ENCODE peak calls at places on chromosomes 12 and 14, in eight cellular contexts. O, L, U, E, B, P, K and Y are unnamed samples.
A peak's percentile ranks its signal among the peaks of the same experiment; 100 is the strongest.

GRCh38 chr12:5022465-5023061 is 21.1 kb upstream of the KCNA5 start:
- DNase-seq in B (no peak), O (peak; percentile 80), U (peak; percentile 55), E (peak; percentile 33), L (no peak), P (peak; percentile 35), K (no peak), Y (no peak)

GRCh38 chr14:62031504-62031903 is 269.3 kb downstream of the SNAPC1 start:
- DNase-seq in B (no peak), E (no peak), O (no peak), P (no peak), U (no peak), L (no peak), K (no peak), Y (no peak)

GRCh38 chr12:49716546-49716945 is 9.3 kb upstream of the FMNL3 start:
- DNase-seq in U (no peak), P (no peak), O (no peak), E (no peak), B (no peak), K (no peak), L (no peak), Y (no peak)

GRCh38 chr12:13102481-13103195 is 829 bp downstream of the GSG1 start:
- DNase-seq in B (no peak), K (no peak), U (peak; percentile 63), E (no peak), O (no peak), P (no peak), L (no peak), Y (no peak)

GRCh38 chr14:68626386-68626785 is 166.5 kb downstream of the ZFP36L1 start:
- DNase-seq in K (no peak), L (no peak), P (no peak), O (no peak), B (no peak), E (peak; percentile 55), U (no peak), Y (no peak)

GRCh38 chr12:67651380-67651695 is 2.8 kb downstream of the DYRK2 start:
- DNase-seq in O (peak; percentile 43), E (no peak), L (no peak), K (no peak), P (no peak), B (no peak), U (peak; percentile 58), Y (no peak)

GRCh38 chr12:81573228-81573627 is 185.9 kb downstream of the PPFIA2 start:
- DNase-seq in B (no peak), K (no peak), U (peak; percentile 0), L (no peak), P (no peak), E (no peak), O (peak; percentile 1), Y (peak; percentile 7)

GRCh38 chr14:84420236-84420635 is 1109.7 kb upstream of the FLRT2 start:
- DNase-seq in P (no peak), L (no peak), B (no peak), K (no peak), U (peak; percentile 27), E (no peak), O (no peak), Y (no peak)

GRCh38 chr12:122845041-122845864 is 10.0 kb downstream of the HIP1R start:
- DNase-seq in L (peak; percentile 74), E (no peak), K (no peak), U (no peak), P (no peak), O (peak; percentile 28), B (no peak), Y (no peak)

GRCh38 chr12:9711664-9712063 is 21.2 kb downstream of the CLECL1 start:
- DNase-seq in K (no peak), O (peak; percentile 44), B (no peak), U (peak; percentile 10), P (no peak), E (no peak), L (no peak), Y (no peak)

GRCh38 chr12:132444957-132445883 is 44.7 kb upstream of the FBRSL1 start:
- DNase-seq in B (no peak), E (no peak), P (peak; percentile 66), U (no peak), K (peak; percentile 17), L (no peak), O (peak; percentile 37), Y (no peak)

GRCh38 chr12:61757831-61758505 is 502.2 kb upstream of the USP15 start:
- DNase-seq in U (no peak), L (no peak), O (no peak), B (no peak), E (no peak), K (no peak), P (no peak), Y (no peak)

GRCh38 chr12:105083041-105083440 is 1.2 kb downstream of the ALDH1L2 start:
- DNase-seq in U (peak; percentile 17), E (no peak), O (peak; percentile 25), K (no peak), P (no peak), L (no peak), B (no peak), Y (no peak)

GRCh38 chr12:6090786-6091185 is 33.7 kb downstream of the VWF start:
- DNase-seq in L (peak; percentile 68), E (peak; percentile 80), U (peak; percentile 44), B (no peak), P (no peak), O (no peak), K (peak; percentile 51), Y (no peak)

DNA sequence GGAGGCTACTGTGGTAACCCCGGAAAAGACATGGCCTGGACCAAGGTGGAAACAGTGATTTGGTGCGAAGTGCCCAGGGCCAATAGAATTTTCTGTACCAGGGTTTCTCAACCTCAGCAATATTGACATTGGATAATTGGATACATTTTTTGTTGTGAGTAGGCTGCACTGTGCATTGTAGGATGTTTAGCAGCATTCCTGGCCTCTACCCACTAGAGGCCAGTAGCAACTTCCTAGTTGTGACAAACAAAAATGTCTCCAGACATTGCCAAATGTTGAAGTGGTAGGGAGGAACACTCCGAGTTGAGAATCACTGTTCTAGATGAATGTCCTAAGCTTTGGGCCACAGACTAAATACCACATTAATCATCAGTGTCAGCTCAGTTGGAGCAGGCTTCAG is 6.2 kb upstream of the CGRRF1 start:
- DNase-seq in K (no peak), E (no peak), L (no peak), B (no peak), U (peak; percentile 65), P (no peak), O (peak; percentile 34), Y (no peak)
- TF ChIP-seq CTCF in K (no peak), E (peak; percentile 48), L (no peak), B (peak; percentile 9), U (peak; percentile 52), P (no peak), O (peak; percentile 43), Y (peak; percentile 33)

DNA sequence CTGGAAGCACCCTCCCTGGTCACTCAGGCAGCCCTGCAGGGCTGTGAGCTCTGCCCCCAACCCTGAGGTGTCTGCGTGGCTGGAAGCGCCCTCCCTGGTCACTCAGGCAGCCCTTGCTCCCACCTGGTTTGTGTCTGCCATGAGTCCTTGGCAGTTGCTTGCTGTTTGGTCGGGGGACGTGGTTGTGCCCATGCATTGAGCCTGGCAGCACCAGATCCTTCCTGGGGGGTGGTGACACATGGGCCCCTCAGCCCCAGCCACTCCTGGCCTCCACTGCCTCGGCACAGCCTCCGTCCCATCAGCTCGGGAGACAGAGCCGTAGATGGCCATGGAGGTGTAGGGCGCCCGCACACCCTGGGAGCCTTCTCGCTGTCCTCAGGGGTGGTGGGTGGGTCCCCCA is 19.6 kb downstream of the MTA1 start:
- DNase-seq in O (no peak), K (no peak), P (no peak), B (no peak), L (no peak), U (no peak), E (no peak), Y (no peak)
- H3K36me3 ChIP-seq in O (no peaks in the 10 kb centered on the region), K (peaks cover 52% of the 10 kb centered on the region), P (no peaks in the 10 kb centered on the region), B (no peaks in the 10 kb centered on the region), L (peaks cover 25% of the 10 kb centered on the region), U (no peaks in the 10 kb centered on the region), E (no peaks in the 10 kb centered on the region), Y (no peaks in the 10 kb centered on the region)

GRCh38 chr12:120230974-120231315 is 30.0 kb upstream of the RPLP0 start:
- DNase-seq in U (no peak), B (no peak), O (no peak), E (no peak), L (no peak), P (no peak), K (no peak), Y (no peak)

GRCh38 chr12:120229071-120229582 is 28.2 kb upstream of the RPLP0 start:
- DNase-seq in K (no peak), U (peak; percentile 35), L (peak; percentile 79), E (peak; percentile 24), O (peak; percentile 75), P (no peak), B (peak; percentile 95), Y (no peak)

GRCh38 chr12:120230326-120230973 is 29.5 kb upstream of the RPLP0 start:
- DNase-seq in P (no peak), L (peak; percentile 91), U (peak; percentile 92), O (peak; percentile 100), K (peak; percentile 61), E (peak; percentile 75), B (peak; percentile 94), Y (peak; percentile 87)

GRCh38 chr12:120228291-120229070 is 27.6 kb upstream of the RPLP0 start:
- DNase-seq in L (peak; percentile 94), B (peak; percentile 99), K (peak; percentile 80), U (peak; percentile 87), P (peak; percentile 96), E (peak; percentile 89), O (peak; percentile 98), Y (no peak)

DNA sequence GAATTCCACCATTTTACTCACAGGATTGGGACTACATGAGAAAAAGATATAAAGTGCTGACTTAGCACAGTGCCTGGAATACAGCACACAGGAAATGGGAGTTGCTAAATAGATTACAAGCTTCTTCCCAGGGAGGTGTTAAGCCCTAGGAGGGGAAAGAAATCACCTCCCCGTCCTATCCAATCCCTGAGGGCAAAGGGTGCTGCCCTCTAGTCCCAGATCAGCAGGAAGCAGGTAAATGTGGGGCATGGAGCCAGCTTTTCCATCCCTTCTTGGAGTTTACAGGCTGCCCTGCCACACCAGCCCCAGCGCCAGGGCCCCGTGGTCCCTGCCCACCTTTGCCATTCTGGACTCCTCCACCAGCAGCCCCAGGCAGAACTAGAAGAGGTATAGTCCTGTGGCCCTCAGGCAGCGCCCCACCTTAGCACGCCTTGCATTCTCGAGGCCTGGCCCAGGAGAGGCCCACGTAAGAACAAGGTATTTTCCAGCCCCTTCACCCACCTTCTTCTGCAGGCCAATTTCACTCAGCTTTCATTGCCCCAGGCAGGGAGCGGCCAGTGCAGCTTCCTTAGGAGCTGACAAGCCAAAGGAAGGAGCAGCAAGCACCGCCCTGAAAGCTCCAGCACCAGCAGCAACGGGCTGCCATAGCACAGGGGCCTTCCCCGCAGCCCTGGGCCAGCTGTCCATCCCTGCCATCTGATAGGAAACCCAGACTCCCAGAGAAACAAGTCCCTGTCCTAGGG is 28.8 kb upstream of the RPLP0 start:
- DNase-seq in L (peak; percentile 71), E (peak; percentile 26), U (peak; percentile 61), K (no peak), P (peak; percentile 61), O (peak; percentile 50), B (peak; percentile 90), Y (no peak)
- H3K4me3 ChIP-seq in L (no peak overlapping the region), E (peak overlapping the region; percentile 21), U (no peak overlapping the region), K (peak overlapping the region; percentile 13), P (no peak overlapping the region), O (peak overlapping the region; percentile 53), B (peak overlapping the region; percentile 13), Y (no peak overlapping the region)

DNA sequence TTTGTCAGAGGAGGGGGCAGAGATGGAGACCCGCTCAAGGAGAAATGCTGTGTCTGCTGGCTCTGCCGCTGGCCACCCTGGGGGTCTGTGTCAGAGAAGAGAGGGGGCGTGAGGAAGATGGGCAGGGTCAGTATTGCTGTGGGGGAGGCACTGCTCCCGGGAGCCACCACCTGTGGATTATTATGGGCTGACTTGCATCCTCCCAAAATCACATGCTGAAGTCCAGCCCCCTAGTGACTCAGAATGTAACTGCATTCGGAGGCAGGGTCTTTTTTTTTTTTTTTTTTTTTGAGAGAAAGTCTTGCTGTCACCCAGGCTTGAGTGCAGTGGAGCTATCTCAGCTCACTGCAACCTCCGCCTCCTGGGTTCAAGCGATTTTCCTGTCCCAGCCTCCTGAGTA is 12.3 kb downstream of the ABCD4 start:
- DNase-seq in P (no peak), E (no peak), K (no peak), U (peak; percentile 21), O (peak; percentile 64), L (no peak), B (no peak), Y (no peak)
- TF ChIP-seq CTCF in P (no peak), E (peak; percentile 46), K (peak; percentile 9), U (peak; percentile 52), O (peak; percentile 57), L (no peak), B (peak; percentile 25), Y (peak; percentile 48)